ENCODE peak calls at places on chromosomes 3 and 15, in nine cellular contexts. I, Z, K, L, U, D, E, S and B are unnamed samples.

GRCh38 chr3:64143399-64144130 is 81.7 kb downstream of the PRICKLE2 start:
- DNase-seq in S (no peak), U (no peak), E (no peak), K (no peak), L (peak), D (no peak), Z (no peak), I (peak), B (no peak)

GRCh38 chr3:197908957-197909701 is 40.9 kb upstream of the RPL35A start:
- DNase-seq in I (peak), D (no peak), S (no peak), L (no peak), E (no peak), Z (no peak), U (no peak), K (no peak), B (no peak)

GRCh38 chr15:68552773-68553172 is 26.0 kb upstream of the CORO2B start:
- DNase-seq in D (no peak), I (no peak), U (no peak), K (peak), E (peak), S (no peak), L (no peak), Z (peak), B (no peak)

GRCh38 chr3:40911264-40911663 is 288.0 kb upstream of the CTNNB1 start:
- DNase-seq in D (no peak), I (no peak), U (no peak), S (no peak), K (no peak), E (peak), L (no peak), Z (no peak), B (no peak)

GRCh38 chr15:75229191-75230015 is 27.7 kb downstream of the C15orf39 start:
- DNase-seq in L (peak), S (peak), I (peak), E (no peak), D (peak), U (no peak), K (no peak), Z (peak), B (no peak)

GRCh38 chr15:43775411-43775965 is 1.3 kb downstream of the ELL3 start:
- DNase-seq in I (peak), K (peak), U (no peak), E (peak), Z (peak), L (no peak), S (no peak), D (no peak), B (no peak)

GRCh38 chr15:74433592-74434259 is at the start of gene SEMA7A:
- DNase-seq in Z (peak), L (no peak), U (peak), I (peak), D (peak), K (no peak), E (peak), S (peak), B (peak)

GRCh38 chr3:43914269-43914668 is 223.5 kb downstream of the ABHD5 start:
- DNase-seq in K (no peak), I (no peak), E (no peak), Z (no peak), L (no peak), U (no peak), S (no peak), D (no peak), B (no peak)

GRCh38 chr3:107416886-107417285 is 39.6 kb downstream of the CCDC54 start:
- DNase-seq in U (no peak), L (no peak), S (no peak), D (no peak), K (no peak), Z (no peak), E (no peak), I (no peak), B (no peak)

GRCh38 chr3:45583021-45583851 is 11.3 kb upstream of the LIMD1 start:
- DNase-seq in Z (no peak), S (no peak), L (no peak), K (no peak), D (no peak), I (peak), E (no peak), U (no peak), B (no peak)

GRCh38 chr3:55307622-55308021 is 179.5 kb downstream of the WNT5A start:
- DNase-seq in K (no peak), D (no peak), U (no peak), L (no peak), E (no peak), Z (no peak), I (no peak), S (no peak), B (no peak)

GRCh38 chr3:43369404-43370345 is 83.3 kb downstream of the SNRK start:
- DNase-seq in S (no peak), I (no peak), D (no peak), E (no peak), L (no peak), Z (no peak), U (no peak), K (no peak), B (no peak)

GRCh38 chr3:13281657-13282527 is 138.2 kb downstream of the NUP210 start:
- DNase-seq in E (peak), K (no peak), Z (peak), L (no peak), U (no peak), I (no peak), D (no peak), S (no peak), B (peak)

GRCh38 chr3:181358555-181358954 is 353.2 kb upstream of the SOX2 start:
- DNase-seq in E (no peak), L (no peak), U (no peak), S (no peak), K (no peak), D (no peak), I (no peak), Z (no peak), B (no peak)

GRCh38 chr15:63027646-63028045 is 14.9 kb upstream of the TPM1 start:
- DNase-seq in I (no peak), S (no peak), K (no peak), Z (no peak), D (no peak), L (no peak), U (no peak), E (no peak), B (no peak)

GRCh38 chr15:44735482-44736260 is 657 bp upstream of the TRIM69 start:
- DNase-seq in S (no peak), Z (no peak), E (no peak), L (no peak), D (no peak), U (no peak), K (no peak), I (no peak), B (no peak)

GRCh38 chr15:99729920-99730319 is 3.3 kb downstream of the LYSMD4 start:
- DNase-seq in Z (no peak), D (no peak), S (no peak), K (no peak), I (peak), E (peak), U (no peak), L (no peak), B (no peak)

GRCh38 chr3:67809370-67809935 is 155.0 kb upstream of the SUCLG2 start:
- DNase-seq in U (no peak), K (no peak), D (no peak), I (no peak), S (no peak), L (no peak), Z (no peak), E (no peak), B (no peak)

GRCh38 chr3:126649556-126650092 is 5.3 kb downstream of the TXNRD3 start:
- DNase-seq in I (no peak), K (no peak), Z (no peak), U (no peak), L (no peak), E (no peak), S (no peak), D (no peak), B (no peak)

GRCh38 chr3:37375184-37376120 is 201.1 kb upstream of the LRRFIP2 start:
- DNase-seq in D (no peak), E (no peak), S (no peak), I (no peak), Z (no peak), U (no peak), K (no peak), L (no peak), B (no peak)

GRCh38 chr3:126434931-126435411 is 40.3 kb downstream of the CFAP100 start:
- DNase-seq in Z (no peak), K (no peak), D (no peak), L (no peak), S (no peak), I (no peak), U (no peak), E (no peak), B (no peak)

GRCh38 chr3:197302696-197303341 is 4.4 kb upstream of the DLG1 start:
- DNase-seq in Z (no peak), I (peak), U (no peak), S (no peak), K (no peak), E (no peak), D (no peak), L (peak), B (no peak)

GRCh38 chr15:39300451-39301153 is 280.3 kb upstream of the THBS1 start:
- DNase-seq in D (no peak), E (no peak), U (no peak), L (no peak), K (peak), Z (no peak), S (no peak), I (peak), B (no peak)

GRCh38 chr3:167184511-167184910 is 195.6 kb downstream of the ZBBX start:
- DNase-seq in L (no peak), Z (no peak), I (no peak), K (no peak), U (no peak), E (peak), D (no peak), S (no peak), B (no peak)

GRCh38 chr3:53493997-53494791 is at the start of gene CACNA1D:
- DNase-seq in I (no peak), S (peak), L (no peak), Z (peak), U (no peak), D (peak), E (peak), K (no peak), B (no peak)

GRCh38 chr3:114377426-114377825 is 83.6 kb downstream of the TIGIT start:
- DNase-seq in D (no peak), I (no peak), L (no peak), Z (no peak), K (no peak), S (no peak), E (no peak), U (no peak), B (no peak)

GRCh38 chr15:101104186-101104585 is 147.7 kb downstream of the CHSY1 start:
- DNase-seq in D (no peak), Z (no peak), U (no peak), S (no peak), K (no peak), L (no peak), I (no peak), E (no peak), B (no peak)